ENCODE peak calls at places on chromosomes 3 and 15, in ten cellular contexts. P, M, G, V, Q, U, D, A, T and F are unnamed samples.

GRCh38 chr15:42741710-42742109 is 4.8 kb upstream of the CDAN1 start:
- DNase-seq in P (no peak), M (no peak), G (no peak), V (no peak), Q (no peak), U (no peak), D (no peak), A (no peak), T (peak; percentile 4), F (no peak)

GRCh38 chr3:189902230-189903186 is 218.2 kb downstream of the P3H2 start:
- DNase-seq in P (no peak), M (no peak), G (no peak), V (no peak), Q (no peak), U (no peak), D (no peak), A (no peak), T (peak; percentile 57), F (no peak)

GRCh38 chr3:149277338-149277813 is 55.7 kb upstream of the CP start:
- DNase-seq in P (no peak), M (no peak), G (no peak), V (no peak), Q (no peak), U (no peak), D (no peak), A (peak; percentile 37), T (peak; percentile 70), F (peak; percentile 83)

GRCh38 chr3:70614111-70614510 is 301.7 kb upstream of the MDFIC2 start:
- DNase-seq in P (no peak), M (no peak), G (no peak), V (no peak), Q (no peak), U (no peak), D (no peak), A (no peak), T (no peak), F (no peak)

GRCh38 chr15:26867199-26868007 is 541 bp downstream of the GABRA5 start:
- DNase-seq in P (no peak), M (no peak), G (no peak), V (peak; percentile 22), Q (no peak), U (no peak), D (no peak), A (no peak), T (no peak), F (no peak)

GRCh38 chr3:177553586-177553985 is 356.3 kb upstream of the TBL1XR1 start:
- DNase-seq in P (no peak), M (no peak), G (no peak), V (no peak), Q (no peak), U (no peak), D (no peak), A (no peak), T (no peak), F (no peak)

GRCh38 chr3:119779731-119780383 is 2.0 kb upstream of the NR1I2 start:
- DNase-seq in P (no peak), M (no peak), G (no peak), V (no peak), Q (no peak), U (no peak), D (no peak), A (peak; percentile 10), T (no peak), F (peak; percentile 15)

GRCh38 chr15:67183443-67184169 is 70.9 kb downstream of the AAGAB start:
- DNase-seq in P (no peak), M (peak; percentile 89), G (peak; percentile 61), V (no peak), Q (no peak), U (no peak), D (peak; percentile 75), A (no peak), T (peak; percentile 92), F (peak; percentile 55)

GRCh38 chr3:153980252-153980590 is 141.0 kb upstream of the ARHGEF26 start:
- DNase-seq in P (no peak), M (no peak), G (no peak), V (no peak), Q (no peak), U (no peak), D (no peak), A (no peak), T (no peak), F (no peak)

GRCh38 chr3:122957707-122958210 is 69.8 kb downstream of the SEMA5B start:
- DNase-seq in P (peak; percentile 59), M (no peak), G (no peak), V (no peak), Q (no peak), U (no peak), D (no peak), A (no peak), T (peak; percentile 82), F (no peak)

GRCh38 chr3:147924755-147925154 is 515.6 kb downstream of the ZIC1 start:
- DNase-seq in P (no peak), M (no peak), G (no peak), V (no peak), Q (no peak), U (no peak), D (no peak), A (no peak), T (peak; percentile 13), F (no peak)

GRCh38 chr15:100873029-100873677 is 6.5 kb upstream of the ALDH1A3 start:
- DNase-seq in P (no peak), M (peak; percentile 91), G (no peak), V (peak; percentile 68), Q (peak; percentile 56), U (no peak), D (peak; percentile 88), A (peak; percentile 75), T (peak; percentile 95), F (peak; percentile 94)

GRCh38 chr15:35191783-35192182 is 106.7 kb upstream of the NANOGP8 start:
- DNase-seq in P (no peak), M (no peak), G (no peak), V (no peak), Q (no peak), U (no peak), D (no peak), A (no peak), T (no peak), F (no peak)

GRCh38 chr15:95935852-95936251 is 394.6 kb upstream of the NR2F2 start:
- DNase-seq in P (no peak), M (no peak), G (no peak), V (no peak), Q (no peak), U (no peak), D (no peak), A (no peak), T (no peak), F (peak; percentile 8)

GRCh38 chr3:108022316-108023150 is 68.3 kb downstream of the CD47 start:
- DNase-seq in P (peak; percentile 23), M (no peak), G (no peak), V (no peak), Q (no peak), U (no peak), D (no peak), A (no peak), T (no peak), F (peak; percentile 56)

DNA sequence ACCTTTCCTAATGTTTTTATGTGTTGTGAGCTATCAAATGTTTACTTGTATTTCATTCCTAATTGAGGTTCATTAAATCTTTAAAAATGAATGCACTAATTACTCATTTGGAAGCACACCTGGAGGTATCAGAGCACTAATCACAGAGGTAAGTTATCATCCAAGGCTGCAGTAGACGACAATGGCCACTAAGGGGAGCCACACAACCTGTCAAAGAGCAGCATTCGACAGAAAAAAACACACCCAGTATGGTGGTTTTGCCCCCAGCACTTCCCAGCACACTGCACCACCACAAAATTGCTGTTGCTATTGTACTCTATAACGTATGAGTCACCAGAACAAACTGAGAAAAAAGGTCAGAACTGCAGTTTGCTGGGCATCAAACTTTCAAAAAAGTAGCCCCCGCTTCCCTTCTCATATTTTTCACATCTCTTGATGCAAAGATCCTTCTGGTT is 205.9 kb upstream of the IGF1R start:
- DNase-seq in P (no peak), M (peak; percentile 85), G (no peak), V (peak; percentile 70), Q (peak; percentile 63), U (no peak), D (no peak), A (peak; percentile 73), T (peak; percentile 81), F (peak; percentile 88)
- TF ChIP-seq CTCF in P (peak; percentile 74), M (no peak), G (peak; percentile 60), V (peak; percentile 83), Q (peak; percentile 96), U (peak; percentile 44), D (peak; percentile 84), A (peak; percentile 87), T (peak; percentile 85), F (peak; percentile 90)

GRCh38 chr3:136351905-136352304 is 101.8 kb downstream of the PCCB start:
- DNase-seq in P (no peak), M (no peak), G (no peak), V (no peak), Q (no peak), U (no peak), D (no peak), A (no peak), T (no peak), F (no peak)
- TF ChIP-seq CTCF in P (peak; percentile 12), M (no peak), G (no peak), V (peak; percentile 73), Q (peak; percentile 53), U (no peak), D (no peak), A (no peak), T (no peak), F (peak; percentile 22)

DNA sequence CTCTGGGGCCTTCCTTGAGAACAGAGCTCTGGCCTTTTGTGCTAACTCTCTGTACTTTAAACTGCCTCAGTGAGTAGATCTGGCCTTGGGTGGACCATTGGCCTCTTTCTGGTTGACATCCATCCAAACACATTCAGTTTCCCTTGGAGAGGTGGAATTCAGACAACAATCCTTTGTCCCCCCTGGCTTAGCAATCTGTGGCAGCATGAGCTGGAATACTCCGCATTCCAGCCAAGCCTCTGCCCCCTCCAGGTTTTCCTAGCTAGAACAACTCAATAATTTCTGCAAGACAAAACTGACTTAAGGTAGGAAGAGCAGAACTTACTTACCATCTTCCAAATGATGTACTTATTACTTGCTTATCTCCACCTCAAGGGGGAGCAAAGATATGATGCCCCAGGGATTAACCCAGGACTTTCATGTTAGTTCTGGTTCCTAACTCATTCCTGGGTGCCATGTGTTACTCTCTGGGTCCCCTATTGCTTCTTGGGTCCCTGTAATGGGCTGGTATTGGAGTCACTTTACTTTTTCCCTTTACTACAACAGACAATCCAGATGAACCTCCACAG is 21.8 kb upstream of the IL16 start:
- DNase-seq in P (no peak), M (no peak), G (no peak), V (no peak), Q (no peak), U (no peak), D (no peak), A (no peak), T (no peak), F (no peak)
- TF ChIP-seq CTCF in P (no peak), M (no peak), G (no peak), V (no peak), Q (no peak), U (no peak), D (no peak), A (no peak), T (no peak), F (peak; percentile 26)

DNA sequence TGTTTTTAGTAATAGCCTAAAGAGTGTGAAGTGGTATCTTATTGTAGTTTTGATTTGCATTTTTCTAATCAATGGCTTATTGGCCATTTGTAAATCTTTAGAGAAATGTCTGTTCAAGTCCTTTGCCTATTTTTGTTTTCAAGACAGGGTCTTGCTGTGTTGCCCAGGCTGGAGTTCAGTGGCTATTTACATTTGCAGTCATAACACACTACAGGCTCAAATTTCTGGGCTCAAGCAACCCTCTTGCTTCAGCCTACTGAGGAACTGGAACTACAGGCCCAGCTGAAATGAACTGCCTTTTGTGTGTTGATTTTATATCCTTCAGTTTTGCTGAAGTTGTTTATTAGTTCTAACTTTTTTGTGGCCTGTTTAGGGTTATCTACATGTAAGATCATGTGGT is 27.9 kb downstream of the BSN start:
- DNase-seq in P (no peak), M (no peak), G (no peak), V (no peak), Q (no peak), U (no peak), D (no peak), A (no peak), T (no peak), F (no peak)
- TF ChIP-seq CTCF in P (no peak), M (no peak), G (no peak), V (no peak), Q (no peak), U (no peak), D (no peak), A (no peak), T (no peak), F (no peak)